ENCODE peak calls at places on chromosomes 7 and 10, in four cellular contexts. X is endothelial cell of umbilical vein, J is right lobe of liver, G is uterus. I is an unnamed sample.

GRCh38 chr7:45052011-45052410 is 36.8 kb downstream of the NACAD start:
- DNase-seq in X (no peak), J (no peak), G (no peak), I (no peak)

GRCh38 chr7:85055906-85056305 is 130.9 kb downstream of the SEMA3D start:
- DNase-seq in X (no peak), J (no peak), G (no peak), I (no peak)

GRCh38 chr7:149496642-149497391 is 792 bp downstream of the ZNF746 start:
- DNase-seq in X (peak), J (peak), G (peak), I (peak)

GRCh38 chr7:56250135-56250534 is 133.9 kb upstream of the NUPR2 start:
- DNase-seq in X (no peak), J (no peak), G (no peak), I (no peak)

GRCh38 chr10:22816298-22816653 is 101.9 kb upstream of the PIP4K2A start:
- DNase-seq in X (peak), J (no peak), G (no peak), I (no peak)

GRCh38 chr7:112184455-112184854 is 21.7 kb downstream of the DOCK4 start:
- DNase-seq in X (no peak), J (no peak), G (no peak), I (no peak)

GRCh38 chr7:67371429-67372305 is 375.0 kb downstream of the TYW1 start:
- DNase-seq in X (peak), J (peak), G (peak), I (peak)

GRCh38 chr7:134619627-134620331 is 26.9 kb upstream of the BPGM start:
- DNase-seq in X (peak), J (no peak), G (no peak), I (no peak)

GRCh38 chr7:45660201-45660900 is 86.2 kb downstream of the ADCY1 start:
- DNase-seq in X (no peak), J (no peak), G (no peak), I (no peak)

GRCh38 chr10:126350216-126350992 is 37.9 kb downstream of the ADAM12 start:
- DNase-seq in X (peak), J (no peak), G (no peak), I (no peak)

GRCh38 chr10:17409170-17409733 is 45.1 kb downstream of the ST8SIA6 start:
- DNase-seq in X (peak), J (no peak), G (no peak), I (peak)

GRCh38 chr10:124244256-124244877 is 151.0 kb upstream of the CHST15 start:
- DNase-seq in X (no peak), J (no peak), G (no peak), I (no peak)

GRCh38 chr7:226281-226882 is 34.0 kb downstream of the FAM20C start:
- DNase-seq in X (no peak), J (no peak), G (no peak), I (no peak)

GRCh38 chr10:119375574-119376265 is 166.8 kb downstream of the RGS10 start:
- DNase-seq in X (peak), J (no peak), G (no peak), I (no peak)

GRCh38 chr10:80458263-80458625 is 4.1 kb downstream of the TSPAN14 start:
- DNase-seq in X (no peak), J (no peak), G (no peak), I (no peak)

GRCh38 chr10:80460399-80461207 is 6.5 kb downstream of the TSPAN14 start:
- DNase-seq in X (peak), J (no peak), G (no peak), I (no peak)

GRCh38 chr10:80457554-80458262 is 3.6 kb downstream of the TSPAN14 start:
- DNase-seq in X (no peak), J (no peak), G (no peak), I (no peak)

GRCh38 chr10:80458638-80459037 is 4.5 kb downstream of the TSPAN14 start:
- DNase-seq in X (no peak), J (no peak), G (no peak), I (no peak)

DNA sequence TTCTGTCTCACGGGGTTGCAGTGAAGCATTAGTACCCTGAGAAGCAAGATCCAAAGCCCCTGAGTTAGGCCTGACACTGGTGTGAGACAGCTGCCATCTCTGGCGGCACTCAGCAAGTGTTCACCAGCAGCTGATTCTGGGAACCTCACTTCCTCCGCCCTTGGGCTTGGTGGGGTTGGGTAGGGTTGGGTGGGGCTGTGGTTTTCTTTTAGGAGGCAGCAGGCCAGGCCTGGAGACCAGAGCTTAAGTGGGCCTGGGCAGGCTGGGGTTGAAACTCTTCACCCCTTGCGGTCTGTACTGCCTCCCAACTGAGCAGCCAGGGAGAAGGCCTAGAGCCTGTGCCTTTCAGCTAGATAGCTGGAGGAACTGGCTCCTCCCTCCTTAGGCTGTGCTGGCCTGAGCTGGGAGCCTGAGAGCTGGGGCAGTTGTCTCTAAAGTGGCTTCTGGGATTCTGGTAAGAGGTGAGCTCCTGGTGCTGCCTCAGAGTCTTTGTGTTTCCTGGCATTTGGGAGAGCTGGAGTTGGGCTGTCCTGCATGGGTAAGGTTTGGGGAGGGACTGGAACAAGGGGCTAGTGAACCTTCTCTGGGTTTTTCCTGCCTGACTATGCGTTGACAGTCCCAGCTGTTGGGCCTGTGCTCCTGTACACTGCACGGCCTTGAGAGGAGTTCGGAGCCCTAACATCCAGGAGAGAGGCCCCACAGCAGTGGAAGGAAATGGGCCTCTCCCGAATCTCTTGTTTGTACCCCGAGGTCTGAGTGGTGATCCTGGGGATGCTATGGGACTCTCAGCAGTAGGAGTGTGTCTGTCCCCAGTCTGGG is 5.1 kb downstream of the TSPAN14 start:
- DNase-seq in X (no peak), J (peak), G (no peak), I (peak)
- TF ChIP-seq POLR2A in X (no peak), J (peak), G (no peak), I (peak)

GRCh38 chr10:102133373-102134195 is 744 bp downstream of the PPRC1 start:
- DNase-seq in X (peak), J (peak), G (peak), I (peak)
- TF ChIP-seq POLR2A in X (peak), J (no peak), G (no peak), I (no peak)

GRCh38 chr7:90244565-90244908 is 437 bp upstream of the CFAP69 start:
- DNase-seq in X (no peak), J (no peak), G (no peak), I (no peak)
- TF ChIP-seq POLR2A in X (no peak), J (no peak), G (no peak), I (no peak)

DNA sequence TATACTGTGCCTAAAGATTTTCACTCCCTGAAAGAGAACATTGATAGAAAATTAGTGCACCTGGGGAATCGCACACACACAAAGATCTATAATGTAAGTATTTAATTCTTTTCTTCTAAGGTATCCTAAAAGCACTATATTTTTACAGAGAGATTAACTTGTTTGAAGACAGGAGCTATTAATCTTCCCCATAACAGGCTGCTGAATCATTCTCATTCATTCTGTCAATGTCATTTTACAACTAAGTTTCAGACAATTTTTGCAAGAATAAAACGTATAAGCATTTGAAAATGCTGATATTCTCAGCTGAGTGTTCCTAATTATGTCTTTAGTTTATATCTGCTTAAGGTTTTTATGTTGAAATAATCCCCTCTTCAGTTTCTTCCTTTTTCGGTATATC is 776.7 kb downstream of the NXPH1 start:
- DNase-seq in X (no peak), J (no peak), G (no peak), I (no peak)
- TF ChIP-seq POLR2A in X (no peak), J (no peak), G (no peak), I (no peak)

GRCh38 chr10:47137311-47137851 is 162.6 kb upstream of the GDF10 start:
- DNase-seq in X (no peak), J (no peak), G (no peak), I (no peak)
- TF ChIP-seq POLR2A in X (no peak), J (no peak), G (no peak), I (no peak)

GRCh38 chr10:601356-601963 is 88.0 kb downstream of the DIP2C start:
- DNase-seq in X (no peak), J (no peak), G (peak), I (no peak)
- TF ChIP-seq POLR2A in X (no peak), J (no peak), G (no peak), I (no peak)

DNA sequence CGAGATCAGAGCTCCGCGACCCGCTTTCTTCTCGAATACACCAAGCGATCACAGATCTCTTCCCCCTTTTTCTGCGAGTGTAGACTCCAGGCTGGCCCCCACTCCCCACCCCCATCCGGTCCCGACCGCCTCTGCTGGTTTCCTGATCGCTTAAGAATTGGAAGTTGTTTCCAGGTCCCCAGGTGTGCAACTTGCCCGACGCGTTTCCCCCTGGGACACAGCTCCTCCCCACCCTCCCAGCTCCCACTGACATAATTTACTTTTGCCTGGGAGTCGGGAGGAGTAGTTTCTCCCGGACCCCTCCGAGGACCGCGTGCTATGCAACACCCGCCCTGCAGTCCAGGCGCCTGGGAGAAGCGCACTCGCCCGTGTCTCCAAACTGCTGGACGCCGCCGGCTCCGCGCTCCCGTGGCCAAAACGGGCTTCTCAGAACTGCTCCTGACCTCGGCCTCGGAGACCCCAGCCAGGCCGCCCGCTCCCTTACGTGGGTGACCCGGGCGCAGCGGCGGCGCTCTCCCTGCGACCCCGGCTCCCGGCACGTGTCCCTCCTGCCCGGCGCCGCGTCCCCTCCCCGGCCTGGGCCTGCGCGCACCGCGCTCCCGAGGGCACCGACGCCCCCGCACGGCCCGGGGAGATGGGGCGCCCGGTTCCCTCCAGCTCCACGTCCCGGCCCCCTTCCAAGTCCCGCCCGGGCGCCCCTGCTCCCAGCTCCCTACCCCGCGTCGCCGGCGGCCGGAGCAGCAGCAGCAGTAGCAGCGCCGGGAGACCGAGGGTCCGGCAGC is 463 bp downstream of the IL15RA start:
- DNase-seq in X (peak), J (peak), G (peak), I (peak)
- TF ChIP-seq POLR2A in X (no peak), J (no peak), G (no peak), I (no peak)

GRCh38 chr7:139526578-139527544 is 3.4 kb downstream of the CLEC2L start:
- DNase-seq in X (no peak), J (no peak), G (peak), I (no peak)
- TF ChIP-seq POLR2A in X (no peak), J (no peak), G (no peak), I (no peak)

DNA sequence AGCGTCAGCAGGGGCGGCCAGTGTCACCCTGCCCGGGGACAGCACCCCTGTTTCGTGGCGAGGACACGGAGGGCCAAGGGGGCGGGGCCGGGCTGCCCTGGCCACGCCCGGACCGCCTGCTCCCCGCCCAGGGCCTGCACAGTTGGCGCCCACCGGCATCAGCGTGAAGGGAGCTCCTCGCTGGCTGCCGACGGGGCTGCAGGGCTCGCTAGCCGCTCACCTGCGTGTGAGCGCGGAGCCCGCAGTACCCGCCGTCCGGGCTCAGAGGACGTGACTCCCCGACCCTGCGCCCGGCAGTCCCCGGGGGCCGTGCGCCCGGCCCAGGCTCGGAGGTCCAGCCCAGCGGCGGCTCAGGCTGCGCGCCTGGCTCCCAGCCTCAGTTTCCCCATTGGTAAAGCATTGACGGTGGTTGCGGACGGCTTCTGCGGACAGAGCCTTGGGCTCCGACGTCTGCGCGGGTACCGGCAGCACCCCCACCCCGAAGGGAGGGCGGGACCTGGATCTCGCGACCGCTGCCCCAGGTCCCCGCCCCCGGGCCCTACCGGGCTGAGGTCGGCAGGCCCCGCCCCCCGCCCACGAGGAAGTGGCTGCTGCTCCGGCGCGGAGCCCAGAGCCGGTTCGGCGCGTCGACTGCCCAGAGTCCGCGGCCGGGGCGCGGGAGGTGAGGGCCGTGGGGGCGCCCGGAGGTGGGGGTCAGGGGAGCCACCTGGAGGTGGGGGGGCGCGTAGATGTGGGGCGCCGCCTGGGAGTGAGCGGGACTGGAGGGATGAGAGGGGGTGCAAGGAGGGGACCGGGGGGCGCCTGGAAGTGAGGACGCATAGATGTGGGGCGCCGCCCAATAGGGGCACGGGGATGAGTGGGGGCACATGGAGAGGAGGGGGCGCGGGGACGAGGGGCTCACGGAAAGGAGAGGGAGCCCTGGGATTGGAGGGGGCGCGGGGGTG is at the start of gene ARPC1B:
- DNase-seq in X (peak), J (peak), G (peak), I (peak)
- TF ChIP-seq POLR2A in X (peak), J (peak), G (no peak), I (peak)